ENCODE peak calls at places on chromosomes 13 and 19, in eight cellular contexts. S, U, Y, B, M, Q, X and H are unnamed samples.

GRCh38 chr19:14475251-14476073 is at the start of gene PTGER1:
- DNase-seq in Y (peak; percentile 42), X (no peak), S (no peak), Q (peak; percentile 60), M (no peak), U (no peak), B (no peak), H (no peak)

GRCh38 chr19:9847087-9847671 is 12.1 kb downstream of the PIN1 start:
- DNase-seq in M (peak; percentile 58), B (no peak), S (no peak), X (peak; percentile 77), U (peak; percentile 79), Q (peak; percentile 72), Y (peak; percentile 40), H (no peak)

GRCh38 chr19:41325947-41326706 is 16.2 kb downstream of the CCDC97 start:
- DNase-seq in Q (no peak), B (peak; percentile 80), Y (peak; percentile 40), X (no peak), M (no peak), U (no peak), S (no peak), H (peak; percentile 39)

GRCh38 chr13:39037410-39037879 is 444 bp downstream of the PROSER1 start:
- DNase-seq in Y (no peak), Q (no peak), S (no peak), M (no peak), U (no peak), B (no peak), X (no peak), H (no peak)

GRCh38 chr19:48230555-48231129 is 25.1 kb downstream of the CARD8 start:
- DNase-seq in B (no peak), X (no peak), Q (no peak), U (no peak), S (no peak), M (no peak), Y (no peak), H (no peak)

GRCh38 chr19:55158848-55159793 is 1.6 kb upstream of the TNNI3 start:
- DNase-seq in B (no peak), X (no peak), S (no peak), U (no peak), M (peak; percentile 49), Y (no peak), Q (peak; percentile 53), H (no peak)

GRCh38 chr19:869245-870177 is 10.0 kb downstream of the CFD start:
- DNase-seq in B (no peak), U (peak; percentile 89), Y (peak; percentile 45), S (no peak), Q (no peak), M (peak; percentile 82), X (no peak), H (no peak)

GRCh38 chr13:27035892-27036235 is 135.7 kb downstream of the USP12 start:
- DNase-seq in S (no peak), X (no peak), Y (no peak), U (no peak), M (no peak), Q (no peak), B (no peak), H (no peak)

GRCh38 chr19:53461866-53462265 is 5.7 kb upstream of the ZNF813 start:
- DNase-seq in B (no peak), X (no peak), Q (no peak), S (no peak), Y (no peak), U (no peak), M (no peak), H (no peak)

GRCh38 chr13:106527806-106528205 is 7.7 kb downstream of the EFNB2 start:
- DNase-seq in U (no peak), M (no peak), X (no peak), Y (no peak), S (no peak), Q (no peak), B (no peak), H (no peak)

GRCh38 chr19:54673222-54673621 is 10.4 kb downstream of the LILRB4 start:
- DNase-seq in X (no peak), B (no peak), Q (no peak), U (no peak), S (no peak), Y (no peak), M (no peak), H (no peak)

GRCh38 chr19:43798546-43799409 is 3.5 kb downstream of the LYPD5 start:
- DNase-seq in Q (peak; percentile 78), B (no peak), M (peak; percentile 41), S (no peak), U (peak; percentile 56), X (peak; percentile 58), Y (peak; percentile 73), H (peak; percentile 41)

GRCh38 chr19:55563261-55563690 is 17.4 kb downstream of the ZNF579 start:
- DNase-seq in U (no peak), B (no peak), Y (peak; percentile 38), Q (no peak), S (no peak), M (no peak), X (no peak), H (no peak)

GRCh38 chr19:40217921-40218890 is at the start of gene TTC9B:
- DNase-seq in B (peak; percentile 47), S (no peak), M (no peak), Q (peak; percentile 84), U (no peak), Y (peak; percentile 23), X (peak; percentile 65), H (peak; percentile 47)

GRCh38 chr19:40549007-40549708 is 27.5 kb upstream of the SHKBP1 start:
- DNase-seq in Q (peak; percentile 96), S (peak; percentile 71), Y (peak; percentile 76), B (peak; percentile 30), X (peak; percentile 66), M (peak; percentile 80), U (no peak), H (peak; percentile 53)

GRCh38 chr19:10105241-10106099 is 692 bp upstream of the PPAN start:
- DNase-seq in S (no peak), Y (no peak), B (no peak), U (no peak), Q (no peak), X (no peak), M (no peak), H (no peak)

GRCh38 chr13:30186644-30187431 is 120.5 kb downstream of the KATNAL1 start:
- DNase-seq in Y (no peak), U (no peak), S (peak; percentile 2), Q (peak; percentile 20), X (no peak), M (no peak), B (no peak), H (no peak)

GRCh38 chr19:43638214-43638990 is 1.2 kb downstream of the CADM4 start:
- DNase-seq in M (no peak), Y (no peak), X (no peak), Q (no peak), U (no peak), B (peak; percentile 53), S (no peak), H (no peak)

GRCh38 chr19:16367269-16367683 is 42.6 kb downstream of the KLF2 start:
- DNase-seq in M (no peak), S (no peak), B (peak; percentile 82), Q (no peak), U (peak; percentile 45), Y (no peak), X (no peak), H (peak; percentile 57)

GRCh38 chr19:8577247-8577646 is at the start of gene MYO1F:
- DNase-seq in S (no peak), Q (no peak), B (peak; percentile 30), X (no peak), Y (peak; percentile 62), U (peak; percentile 86), M (no peak), H (no peak)

GRCh38 chr13:73334459-73334858 is 275.7 kb downstream of the KLF5 start:
- DNase-seq in Y (no peak), S (no peak), M (no peak), X (no peak), U (no peak), Q (no peak), B (no peak), H (no peak)

GRCh38 chr19:51688665-51689571 is 4.2 kb upstream of the SPACA6 start:
- DNase-seq in Q (peak; percentile 81), X (peak; percentile 89), U (peak; percentile 94), Y (peak; percentile 58), B (no peak), M (peak; percentile 67), S (peak; percentile 80), H (no peak)

GRCh38 chr19:5048091-5048726 is 79.3 kb downstream of the KDM4B start:
- DNase-seq in X (peak; percentile 86), B (peak; percentile 58), S (peak; percentile 42), U (peak; percentile 86), Q (peak; percentile 92), Y (peak; percentile 86), M (peak; percentile 82), H (peak; percentile 59)

GRCh38 chr13:51961493-51962403 is 49.5 kb downstream of the ATP7B start:
- DNase-seq in Y (peak; percentile 24), U (no peak), S (no peak), M (no peak), Q (no peak), B (no peak), X (no peak), H (no peak)

GRCh38 chr13:113638806-113639205 is 19.2 kb downstream of the ATP4B start:
- DNase-seq in Y (peak; percentile 0), M (no peak), U (no peak), X (peak; percentile 17), Q (no peak), B (no peak), S (no peak), H (no peak)

GRCh38 chr19:14473073-14473790 is 1.9 kb downstream of the PTGER1 start:
- DNase-seq in U (no peak), M (no peak), S (no peak), Q (peak; percentile 46), X (no peak), B (no peak), Y (no peak), H (no peak)

GRCh38 chr19:19822148-19822429 is 539 bp upstream of the ZNF506 start:
- DNase-seq in M (no peak), Q (no peak), S (no peak), U (no peak), B (no peak), X (no peak), Y (peak; percentile 30), H (no peak)

GRCh38 chr19:18730885-18731513 is 47.5 kb downstream of the CRTC1 start:
- DNase-seq in B (no peak), S (no peak), U (no peak), Y (no peak), M (no peak), Q (no peak), X (no peak), H (no peak)

GRCh38 chr13:112703935-112704633 is 14.2 kb downstream of the ATP11A start:
- DNase-seq in Q (peak; percentile 11), U (no peak), S (no peak), Y (no peak), B (no peak), X (no peak), M (no peak), H (no peak)

GRCh38 chr13:51626749-51627148 is 42.5 kb downstream of the WDFY2 start:
- DNase-seq in M (no peak), S (no peak), U (no peak), B (no peak), Y (no peak), X (no peak), Q (no peak), H (no peak)

GRCh38 chr19:15252398-15253018 is 20.3 kb upstream of the EPHX3 start:
- DNase-seq in Y (no peak), Q (peak; percentile 42), S (no peak), M (no peak), B (no peak), U (peak; percentile 81), X (peak; percentile 55), H (no peak)